ENCODE peak calls at places on chromosomes 3 and 15, in four cellular contexts. W, A, J and C are unnamed samples.

GRCh38 chr3:117054551-117054950 is 345.0 kb downstream of the TUSC7 start:
- DNase-seq in A (no peak), W (no peak), J (no peak), C (no peak)

GRCh38 chr3:128849776-128850542 is 29.5 kb upstream of the ACAD9 start:
- DNase-seq in J (no peak), W (no peak), A (peak; percentile 39), C (no peak)

GRCh38 chr3:141410861-141411771 is 42.8 kb downstream of the ZBTB38 start:
- DNase-seq in W (no peak), J (no peak), A (no peak), C (no peak)

GRCh38 chr3:161273589-161274218 is 52.6 kb downstream of the NMD3 start:
- DNase-seq in A (no peak), W (no peak), J (no peak), C (peak; percentile 45)

GRCh38 chr3:171354049-171354705 is 106.0 kb downstream of the TNIK start:
- DNase-seq in W (no peak), A (no peak), J (no peak), C (no peak)

GRCh38 chr3:151085889-151086483 is 522 bp downstream of the MED12L start:
- DNase-seq in J (peak; percentile 57), W (peak; percentile 17), A (no peak), C (peak; percentile 40)

GRCh38 chr3:13776253-13777050 is 103.4 kb downstream of the WNT7A start:
- DNase-seq in W (no peak), J (no peak), A (no peak), C (no peak)

GRCh38 chr15:79932447-79932846 is 35.6 kb upstream of the MTHFS start:
- DNase-seq in A (no peak), W (no peak), J (no peak), C (no peak)

GRCh38 chr15:52737720-52738119 is 52.4 kb downstream of the ONECUT1 start:
- DNase-seq in A (peak; percentile 29), W (no peak), J (no peak), C (no peak)

GRCh38 chr3:126859415-126860246 is 123.3 kb upstream of the PLXNA1 start:
- DNase-seq in A (no peak), J (no peak), W (no peak), C (no peak)

GRCh38 chr3:46461971-46462910 is 2.5 kb downstream of the LTF start:
- DNase-seq in A (peak; percentile 38), J (no peak), W (no peak), C (no peak)

GRCh38 chr15:78432664-78433063 is 5.4 kb upstream of the IREB2 start:
- DNase-seq in A (no peak), J (no peak), W (no peak), C (no peak)

GRCh38 chr3:118641608-118642007 is 393.0 kb downstream of the IGSF11 start:
- DNase-seq in J (no peak), W (peak; percentile 58), A (no peak), C (peak; percentile 66)

GRCh38 chr3:114377426-114377825 is 83.6 kb downstream of the TIGIT start:
- DNase-seq in W (no peak), A (no peak), J (no peak), C (no peak)

GRCh38 chr3:52441772-52442332 is 3.1 kb downstream of the SEMA3G start:
- DNase-seq in W (no peak), A (no peak), J (no peak), C (no peak)

GRCh38 chr3:69250014-69250413 is 127.6 kb upstream of the LMOD3 start:
- DNase-seq in J (no peak), W (no peak), A (peak; percentile 26), C (peak; percentile 71)

GRCh38 chr15:38853608-38854007 is 289.0 kb upstream of the RASGRP1 start:
- DNase-seq in W (no peak), J (no peak), A (peak; percentile 19), C (no peak)

GRCh38 chr3:168364992-168365391 is 269.3 kb upstream of the GOLIM4 start:
- DNase-seq in J (no peak), W (no peak), A (no peak), C (no peak)

GRCh38 chr3:34008191-34008590 is 209.8 kb downstream of the PDCD6IP start:
- DNase-seq in J (no peak), W (no peak), A (no peak), C (no peak)